ENCODE peak calls at places on chromosomes 6 and 20, in five cellular contexts. M, F, E, P and S are unnamed samples.
A peak's percentile ranks its signal among the peaks of the same experiment; 100 is the strongest.

GRCh38 chr20:57622579-57623381 is 2.6 kb upstream of the ZBP1 start:
- DNase-seq in M (peak; percentile 70), F (no peak), E (peak; percentile 63), P (peak; percentile 76), S (peak; percentile 45)

GRCh38 chr6:88512951-88513350 is 346.8 kb upstream of the CNR1 start:
- DNase-seq in M (no peak), F (no peak), E (no peak), P (no peak), S (no peak)

GRCh38 chr6:33993091-33993490 is 152.8 kb downstream of the GRM4 start:
- DNase-seq in M (no peak), F (no peak), E (peak; percentile 33), P (no peak), S (no peak)

GRCh38 chr6:138239774-138240173 is 21.5 kb upstream of the PBOV1 start:
- DNase-seq in M (no peak), F (no peak), E (no peak), P (no peak), S (no peak)

GRCh38 chr6:29810371-29810770 is 17.3 kb upstream of the HLA-G start:
- DNase-seq in M (no peak), F (no peak), E (no peak), P (no peak), S (no peak)

GRCh38 chr6:89734526-89734925 is 85.1 kb downstream of the MDN1 start:
- DNase-seq in M (no peak), F (no peak), E (no peak), P (no peak), S (no peak)

GRCh38 chr6:54491431-54491830 is 183.2 kb downstream of the TINAG start:
- DNase-seq in M (no peak), F (no peak), E (no peak), P (no peak), S (no peak)

GRCh38 chr6:112282217-112282616 is 27.9 kb upstream of the LAMA4 start:
- DNase-seq in M (no peak), F (peak; percentile 55), E (peak; percentile 73), P (peak; percentile 44), S (no peak)

GRCh38 chr6:49118475-49118874 is 344.6 kb downstream of the MMUT start:
- DNase-seq in M (no peak), F (no peak), E (no peak), P (no peak), S (no peak)

GRCh38 chr6:48419992-48420391 is 309.0 kb upstream of the PTCHD4 start:
- DNase-seq in M (no peak), F (no peak), E (no peak), P (no peak), S (no peak)

GRCh38 chr6:52510213-52510562 is 66.7 kb downstream of the TRAM2 start:
- DNase-seq in M (no peak), F (no peak), E (no peak), P (no peak), S (no peak)
- H3K36me3 ChIP-seq in M (peaks cover 46% of the 10 kb centered on the region), F (no peaks in the 10 kb centered on the region), E (peaks cover 48% of the 10 kb centered on the region), P (peaks cover 63% of the 10 kb centered on the region), S (peaks cover 62% of the 10 kb centered on the region)

GRCh38 chr20:56373942-56374341 is 15.2 kb downstream of the FAM210B start:
- DNase-seq in M (no peak), F (no peak), E (no peak), P (no peak), S (no peak)
- H3K36me3 ChIP-seq in M (peaks cover 13% of the 10 kb centered on the region), F (peaks cover 2% of the 10 kb centered on the region), E (no peaks in the 10 kb centered on the region), P (peaks cover 10% of the 10 kb centered on the region), S (no peaks in the 10 kb centered on the region)

GRCh38 chr6:149592983-149593382 is 26.8 kb downstream of the GINM1 start:
- DNase-seq in M (no peak), F (no peak), E (no peak), P (no peak), S (no peak)
- H3K36me3 ChIP-seq in M (peaks cover 5% of the 10 kb centered on the region), F (peaks cover 16% of the 10 kb centered on the region), E (peaks cover 58% of the 10 kb centered on the region), P (peaks cover 85% of the 10 kb centered on the region), S (peaks cover 58% of the 10 kb centered on the region)

DNA sequence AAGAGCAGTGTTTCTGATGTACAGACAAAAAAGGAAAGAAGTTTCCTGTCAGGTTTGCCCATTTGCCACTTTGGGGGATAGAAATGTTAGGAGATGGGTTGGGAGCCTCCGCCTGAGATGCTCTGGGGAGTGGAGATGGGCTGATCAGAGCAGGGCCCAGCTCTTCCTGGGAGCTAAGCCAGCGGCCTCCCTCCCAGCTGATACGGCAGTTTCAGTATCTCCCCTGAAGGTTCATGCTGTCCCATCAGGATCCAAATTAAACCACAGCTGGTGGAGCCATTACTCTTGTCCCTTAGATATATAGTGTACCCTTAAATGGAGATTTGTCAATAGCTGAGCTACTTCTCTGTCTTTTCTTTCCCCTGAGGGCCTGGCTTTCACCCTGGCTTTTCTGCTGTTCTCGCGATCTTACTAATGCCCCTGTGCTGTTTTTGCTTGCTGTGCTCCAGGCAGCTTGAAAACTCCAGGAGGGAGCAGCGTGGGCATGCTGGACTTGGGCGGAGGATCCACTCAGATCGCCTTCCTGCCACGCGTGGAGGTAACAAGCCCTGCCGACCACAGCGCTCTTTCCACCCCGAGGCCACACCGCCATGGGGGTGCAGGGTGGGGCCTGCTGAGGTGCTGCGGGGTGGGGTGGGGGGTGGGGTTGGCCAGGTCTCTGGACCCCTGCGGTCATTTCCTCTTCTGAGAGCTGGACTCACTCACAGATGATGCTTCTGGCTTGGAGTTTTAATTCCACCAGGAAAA is 20.9 kb downstream of the ENTPD6 start:
- DNase-seq in M (no peak), F (no peak), E (peak; percentile 41), P (no peak), S (no peak)
- H3K36me3 ChIP-seq in M (peaks cover 24% of the 10 kb centered on the region), F (peaks cover 6% of the 10 kb centered on the region), E (peaks cover 64% of the 10 kb centered on the region), P (peaks cover 82% of the 10 kb centered on the region), S (peaks cover 93% of the 10 kb centered on the region)

GRCh38 chr20:387520-387919 is 7.0 kb downstream of the TRIB3 start:
- DNase-seq in M (no peak), F (no peak), E (no peak), P (no peak), S (no peak)
- H3K36me3 ChIP-seq in M (peaks cover 28% of the 10 kb centered on the region), F (no peaks in the 10 kb centered on the region), E (no peaks in the 10 kb centered on the region), P (peaks cover 47% of the 10 kb centered on the region), S (peaks cover 48% of the 10 kb centered on the region)

GRCh38 chr6:159766923-159767322 is 5.1 kb downstream of the ACAT2 start:
- DNase-seq in M (no peak), F (no peak), E (no peak), P (no peak), S (no peak)
- H3K36me3 ChIP-seq in M (peaks cover 13% of the 10 kb centered on the region), F (peaks cover 8% of the 10 kb centered on the region), E (peaks cover 25% of the 10 kb centered on the region), P (peaks cover 63% of the 10 kb centered on the region), S (peaks cover 57% of the 10 kb centered on the region)

GRCh38 chr6:7896465-7896987 is 14.1 kb downstream of the TXNDC5 start:
- DNase-seq in M (no peak), F (no peak), E (no peak), P (no peak), S (no peak)
- H3K36me3 ChIP-seq in M (peaks cover 47% of the 10 kb centered on the region), F (peaks cover 6% of the 10 kb centered on the region), E (peaks cover 64% of the 10 kb centered on the region), P (peaks cover 98% of the 10 kb centered on the region), S (peaks cover 8% of the 10 kb centered on the region)

GRCh38 chr20:37190354-37190753 is 11.0 kb upstream of the MROH8 start:
- DNase-seq in M (no peak), F (no peak), E (no peak), P (no peak), S (no peak)
- H3K36me3 ChIP-seq in M (peaks cover 18% of the 10 kb centered on the region), F (peaks cover 13% of the 10 kb centered on the region), E (peaks cover 13% of the 10 kb centered on the region), P (peaks cover 49% of the 10 kb centered on the region), S (peaks cover 5% of the 10 kb centered on the region)

GRCh38 chr20:32848846-32849245 is 9.9 kb upstream of the EFCAB8 start:
- DNase-seq in M (no peak), F (no peak), E (no peak), P (no peak), S (no peak)
- H3K36me3 ChIP-seq in M (peaks cover 25% of the 10 kb centered on the region), F (peaks cover 12% of the 10 kb centered on the region), E (peaks cover 26% of the 10 kb centered on the region), P (peaks cover 91% of the 10 kb centered on the region), S (peaks cover 24% of the 10 kb centered on the region)

GRCh38 chr20:41570552-41570951 is 47.6 kb downstream of the CHD6 start:
- DNase-seq in M (no peak), F (no peak), E (no peak), P (no peak), S (no peak)

GRCh38 chr20:41572010-41572572 is 46.1 kb downstream of the CHD6 start:
- DNase-seq in M (no peak), F (no peak), E (no peak), P (no peak), S (no peak)

GRCh38 chr20:41573955-41574354 is 44.2 kb downstream of the CHD6 start:
- DNase-seq in M (no peak), F (no peak), E (no peak), P (no peak), S (no peak)

GRCh38 chr20:41567615-41568014 is 50.6 kb downstream of the CHD6 start:
- DNase-seq in M (no peak), F (no peak), E (no peak), P (no peak), S (no peak)

DNA sequence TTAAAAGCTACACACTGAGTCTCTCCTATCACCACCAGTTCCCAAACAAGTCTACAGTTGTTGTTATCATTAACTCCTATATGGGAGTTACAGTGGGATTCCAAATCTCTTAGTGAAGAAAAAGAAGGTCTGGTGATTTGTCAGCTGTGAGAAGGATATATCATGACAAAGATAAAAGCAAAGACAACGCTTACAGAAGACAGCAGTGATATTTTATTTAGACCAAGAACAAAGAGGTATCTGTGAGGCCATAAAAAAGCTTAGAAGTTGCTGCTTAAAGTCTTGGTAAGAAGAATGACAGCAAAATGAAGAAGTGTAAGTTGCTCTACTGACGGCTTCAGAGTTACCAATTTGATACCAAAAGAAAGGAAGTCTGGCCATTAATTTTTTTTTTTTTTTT is 47.2 kb downstream of the CHD6 start:
- DNase-seq in M (no peak), F (no peak), E (no peak), P (no peak), S (no peak)
- H3K36me3 ChIP-seq in M (no peaks in the 10 kb centered on the region), F (no peaks in the 10 kb centered on the region), E (no peaks in the 10 kb centered on the region), P (no peaks in the 10 kb centered on the region), S (no peaks in the 10 kb centered on the region)